ENCODE peak calls at places on chromosomes 6 and 20, in seven cellular contexts. Y is naive thymus-derived CD4-positive, alpha-beta T cell; J is right cardiac atrium; H is left lung; T is A549; R is naive B cell; M is T-cell. I is an unnamed sample.

GRCh38 chr6:118542184-118542952 is 5.7 kb upstream of the PLN start:
- ATAC-seq in Y (no peak), J (no peak), H (peak; percentile 45), T (no peak), R (no peak), M (no peak), I (no peak)

GRCh38 chr6:127300411-127300810 is 33.7 kb downstream of the RNF146 start:
- ATAC-seq in Y (no peak), J (peak; percentile 40), H (peak; percentile 55), T (no peak), R (no peak), M (no peak), I (no peak)

GRCh38 chr20:4112490-4113420 is 97.4 kb upstream of the RNF24 start:
- ATAC-seq in Y (no peak), J (peak; percentile 23), H (peak; percentile 45), T (peak; percentile 6), R (no peak), M (no peak), I (peak; percentile 63)

GRCh38 chr6:87799651-87800050 is 97.6 kb upstream of the AKIRIN2 start:
- ATAC-seq in Y (no peak), J (no peak), H (no peak), T (no peak), R (peak; percentile 84), M (no peak), I (peak; percentile 55)

GRCh38 chr6:36624461-36625160 is 30.4 kb downstream of the SRSF3 start:
- ATAC-seq in Y (no peak), J (no peak), H (no peak), T (no peak), R (no peak), M (no peak), I (no peak)

GRCh38 chr6:34424200-34425131 is 1.4 kb downstream of the RPS10 start:
- ATAC-seq in Y (no peak), J (no peak), H (no peak), T (no peak), R (no peak), M (no peak), I (no peak)

GRCh38 chr6:30533460-30534294 is 22.6 kb downstream of the GNL1 start:
- ATAC-seq in Y (peak; percentile 29), J (no peak), H (no peak), T (no peak), R (no peak), M (no peak), I (no peak)

GRCh38 chr6:169800668-169801395 is 49.4 kb downstream of the ERMARD start:
- ATAC-seq in Y (no peak), J (peak; percentile 43), H (peak; percentile 95), T (peak; percentile 94), R (no peak), M (no peak), I (peak; percentile 38)

GRCh38 chr6:27478141-27478705 is 5.3 kb upstream of the ZNF184 start:
- ATAC-seq in Y (no peak), J (peak; percentile 30), H (peak; percentile 6), T (peak; percentile 51), R (peak; percentile 3), M (peak; percentile 10), I (peak; percentile 21)

GRCh38 chr6:11172501-11173337 is 59.7 kb downstream of the NEDD9 start:
- ATAC-seq in Y (peak; percentile 79), J (peak; percentile 51), H (peak; percentile 87), T (peak; percentile 84), R (peak; percentile 53), M (peak; percentile 48), I (peak; percentile 59)

I was measured in stimulated activated memory B cell treated with anti-CD40 and anti-IgM and Interleukin-4, amounts not matched to agents 10 μg/mL and 1 μg/mL and 100 μg/mL, for 72 hours.